ENCODE peak calls at places on chromosomes 12 and 14, in eight cellular contexts. T, E, N, S, X, D, V and F are unnamed samples.

GRCh38 chr12:34126805-34127204 is 104.5 kb downstream of the ALG10 start:
- DNase-seq in T (no peak), E (no peak), N (no peak), S (no peak), X (no peak), D (no peak), V (no peak), F (no peak)

GRCh38 chr14:96824283-96824682 is 27.1 kb downstream of the VRK1 start:
- DNase-seq in T (no peak), E (no peak), N (no peak), S (no peak), X (no peak), D (no peak), V (no peak), F (no peak)

GRCh38 chr14:76950043-76951020 is 78.2 kb downstream of the IRF2BPL start:
- DNase-seq in T (no peak), E (no peak), N (no peak), S (no peak), X (no peak), D (no peak), V (no peak), F (no peak)

GRCh38 chr12:88310069-88310468 is 168.0 kb downstream of the TMTC3 start:
- DNase-seq in T (no peak), E (no peak), N (no peak), S (no peak), X (peak; percentile 20), D (peak; percentile 15), V (no peak), F (no peak)

GRCh38 chr12:69880566-69880965 is 55.5 kb downstream of the MYRFL start:
- DNase-seq in T (no peak), E (no peak), N (no peak), S (peak; percentile 38), X (no peak), D (no peak), V (no peak), F (no peak)

GRCh38 chr12:101076940-101077351 is 133.1 kb downstream of the SLC5A8 start:
- DNase-seq in T (no peak), E (no peak), N (no peak), S (no peak), X (no peak), D (no peak), V (no peak), F (no peak)

GRCh38 chr12:26274441-26275312 is 79.3 kb downstream of the SSPN start:
- DNase-seq in T (peak; percentile 86), E (peak; percentile 85), N (peak; percentile 73), S (peak; percentile 24), X (peak; percentile 79), D (no peak), V (peak; percentile 92), F (peak; percentile 91)

GRCh38 chr12:108649668-108650067 is 16.0 kb upstream of the SELPLG start:
- DNase-seq in T (no peak), E (no peak), N (no peak), S (no peak), X (no peak), D (no peak), V (no peak), F (no peak)

GRCh38 chr12:51368640-51369517 is 22.3 kb downstream of the GALNT6 start:
- DNase-seq in T (peak; percentile 64), E (peak; percentile 60), N (no peak), S (peak; percentile 31), X (peak; percentile 38), D (no peak), V (no peak), F (no peak)

DNA sequence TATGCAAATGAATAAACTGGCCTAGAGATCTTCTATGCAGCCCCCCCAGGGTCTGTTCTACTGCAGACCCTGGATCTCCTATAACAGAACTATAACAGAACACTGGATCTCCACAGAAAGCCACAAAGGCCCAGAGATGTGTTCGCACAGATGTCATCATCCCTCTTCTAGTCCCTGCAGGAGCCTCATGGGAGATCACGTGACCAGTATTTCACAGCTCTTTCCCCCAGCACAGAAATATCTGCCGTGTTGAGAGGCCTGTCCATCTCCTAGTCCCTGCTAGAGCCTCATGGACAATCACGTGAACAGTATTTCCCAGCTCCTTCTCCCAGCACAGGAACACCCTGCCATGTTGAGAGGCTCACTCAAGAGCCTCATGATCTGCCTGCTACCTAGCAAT is 331.7 kb downstream of the NRXN3 start:
- DNase-seq in T (no peak), E (no peak), N (no peak), S (no peak), X (no peak), D (no peak), V (no peak), F (no peak)
- H3K4me3 ChIP-seq in T (no peak overlapping the region), E (no peak overlapping the region), N (no peak overlapping the region), S (no peak overlapping the region), X (no peak overlapping the region), D (no peak overlapping the region), V (no peak overlapping the region), F (no peak overlapping the region)

GRCh38 chr12:55843431-55843830 is 695 bp upstream of the MMP19 start:
- DNase-seq in T (no peak), E (no peak), N (no peak), S (no peak), X (no peak), D (no peak), V (no peak), F (no peak)

GRCh38 chr12:55847603-55848329 is 5.0 kb upstream of the MMP19 start:
- DNase-seq in T (peak; percentile 89), E (peak; percentile 66), N (peak; percentile 61), S (no peak), X (peak; percentile 85), D (no peak), V (peak; percentile 91), F (peak; percentile 97)

GRCh38 chr12:55847033-55847432 is 4.3 kb upstream of the MMP19 start:
- DNase-seq in T (peak; percentile 59), E (no peak), N (no peak), S (no peak), X (no peak), D (no peak), V (no peak), F (no peak)

GRCh38 chr12:55845785-55846496 is 3.2 kb upstream of the MMP19 start:
- DNase-seq in T (no peak), E (no peak), N (no peak), S (no peak), X (no peak), D (no peak), V (no peak), F (no peak)

GRCh38 chr12:55845349-55845748 is 2.6 kb upstream of the MMP19 start:
- DNase-seq in T (no peak), E (no peak), N (no peak), S (no peak), X (no peak), D (no peak), V (no peak), F (no peak)
- H3K27ac ChIP-seq in T (no peak overlapping the region), E (peak overlapping the region; percentile 51), N (no peak overlapping the region), S (no peak overlapping the region), X (peak overlapping the region; percentile 13), D (no peak overlapping the region), V (no peak overlapping the region), F (peak overlapping the region; percentile 58)

GRCh38 chr14:36951380-36951911 is 221.0 kb downstream of the SLC25A21 start:
- DNase-seq in T (no peak), E (no peak), N (no peak), S (no peak), X (no peak), D (no peak), V (no peak), F (no peak)

GRCh38 chr14:36952702-36953101 is 219.7 kb downstream of the SLC25A21 start:
- DNase-seq in T (no peak), E (no peak), N (no peak), S (no peak), X (no peak), D (no peak), V (no peak), F (no peak)

GRCh38 chr14:36955967-36956366 is 216.4 kb downstream of the SLC25A21 start:
- DNase-seq in T (no peak), E (no peak), N (no peak), S (no peak), X (no peak), D (no peak), V (no peak), F (no peak)

GRCh38 chr14:36950812-36951211 is 221.6 kb downstream of the SLC25A21 start:
- DNase-seq in T (no peak), E (no peak), N (no peak), S (no peak), X (no peak), D (no peak), V (no peak), F (no peak)

DNA sequence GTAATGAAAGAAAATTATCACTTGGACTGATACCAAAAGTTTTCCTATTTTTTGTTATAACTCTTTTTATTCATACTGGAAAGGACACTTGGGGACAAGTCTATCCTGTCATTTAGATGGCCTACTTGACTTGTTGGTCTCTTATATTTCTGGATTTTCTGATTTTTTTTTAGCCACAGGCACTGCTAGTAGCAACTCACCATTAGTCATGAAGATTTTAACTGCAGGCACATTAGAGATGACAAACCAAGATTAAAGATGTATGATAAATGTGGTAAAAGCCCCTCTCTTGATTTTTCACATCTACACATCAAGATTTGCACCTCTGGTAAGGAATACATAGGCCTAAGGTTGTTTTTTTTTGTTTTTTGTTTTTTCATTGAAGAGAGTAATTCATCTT is 217.0 kb downstream of the SLC25A21 start:
- DNase-seq in T (no peak), E (no peak), N (no peak), S (no peak), X (no peak), D (no peak), V (no peak), F (no peak)
- TF ChIP-seq CTCF in T (no peak), E (no peak), N (no peak), S (no peak), X (no peak), D (no peak), V (no peak), F (no peak)

GRCh38 chr12:109741970-109742372 is 28.3 kb downstream of the FAM222A start:
- DNase-seq in T (peak; percentile 15), E (peak; percentile 18), N (peak; percentile 25), S (no peak), X (no peak), D (no peak), V (peak; percentile 43), F (no peak)

GRCh38 chr12:109744991-109745942 is 31.6 kb downstream of the FAM222A start:
- DNase-seq in T (peak; percentile 12), E (peak; percentile 47), N (peak; percentile 17), S (no peak), X (no peak), D (no peak), V (no peak), F (no peak)

GRCh38 chr12:109743076-109743910 is 29.7 kb downstream of the FAM222A start:
- DNase-seq in T (peak; percentile 28), E (peak; percentile 17), N (peak; percentile 25), S (no peak), X (no peak), D (no peak), V (no peak), F (no peak)

GRCh38 chr12:109741286-109741969 is 27.8 kb downstream of the FAM222A start:
- DNase-seq in T (peak; percentile 17), E (peak; percentile 17), N (peak; percentile 16), S (no peak), X (no peak), D (no peak), V (no peak), F (no peak)

DNA sequence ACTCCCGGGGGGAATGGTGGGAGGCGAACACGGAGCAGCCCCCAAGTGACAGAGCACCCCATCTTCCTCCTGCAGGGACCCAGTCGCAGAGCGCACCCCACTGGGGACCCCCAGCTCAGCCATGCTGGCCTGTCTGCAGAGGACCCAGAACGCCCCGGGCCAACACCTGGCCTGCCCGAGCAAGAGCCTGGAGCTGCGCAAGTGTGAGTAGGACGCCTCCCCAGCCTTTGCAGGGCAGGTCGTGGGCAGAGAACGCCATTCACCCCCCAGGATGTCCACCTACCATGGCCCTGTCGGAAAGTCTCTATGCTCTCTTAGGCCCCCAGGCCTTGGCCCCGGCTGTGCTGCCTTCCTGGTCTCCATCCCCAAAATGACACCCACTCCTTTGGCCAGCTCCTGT is 30.4 kb downstream of the FAM222A start:
- DNase-seq in T (peak; percentile 37), E (peak; percentile 17), N (peak; percentile 28), S (no peak), X (no peak), D (no peak), V (no peak), F (no peak)
- H3K4me3 ChIP-seq in T (no peak overlapping the region), E (no peak overlapping the region), N (no peak overlapping the region), S (no peak overlapping the region), X (no peak overlapping the region), D (no peak overlapping the region), V (no peak overlapping the region), F (no peak overlapping the region)